ENCODE peak calls at places on chromosomes 4 and X, in ten cellular contexts. One of them, this sample, is unnamed.
A peak's percentile ranks its signal among the peaks of the same experiment; 100 is the strongest.

GRCh38 chr4:8087921-8088495 is 70.6 kb downstream of the ABLIM2 start:
- DNase-seq in gastrocnemius medialis: no peak
- DNase-seq in foreskin fibroblast: no peak
- DNase-seq in HFFc6: no peak
- DNase-seq in SW480: no peak
- DNase-seq in non-pigmented ciliary epithelial cell: no peak
- DNase-seq in stimulated activated CD8-positive, alpha-beta memory T cell treated with anti-CD3 and anti-CD28 coated beads, Interleukin-15, amount 100 ng/mL, for 24 hours: no peak
- DNase-seq in retina: no peak
- DNase-seq in esophagus squamous epithelium: no peak
- DNase-seq in ACHN: no peak
- DNase-seq in this sample: no peak

GRCh38 chr4:14850374-14851097 is 151.7 kb upstream of the CPEB2 start:
- DNase-seq in gastrocnemius medialis: no peak
- DNase-seq in foreskin fibroblast: no peak
- DNase-seq in HFFc6: no peak
- DNase-seq in SW480: no peak
- DNase-seq in non-pigmented ciliary epithelial cell: no peak
- DNase-seq in stimulated activated CD8-positive, alpha-beta memory T cell treated with anti-CD3 and anti-CD28 coated beads, Interleukin-15, amount 100 ng/mL, for 24 hours: no peak
- DNase-seq in retina: no peak
- DNase-seq in esophagus squamous epithelium: no peak
- DNase-seq in ACHN: no peak
- DNase-seq in this sample: no peak

GRCh38 chr4:37802068-37802666 is 24.3 kb upstream of the PGM2 start:
- DNase-seq in gastrocnemius medialis: no peak
- DNase-seq in foreskin fibroblast: peak; percentile 75
- DNase-seq in HFFc6: peak; percentile 75
- DNase-seq in SW480: peak; percentile 84
- DNase-seq in non-pigmented ciliary epithelial cell: no peak
- DNase-seq in stimulated activated CD8-positive, alpha-beta memory T cell treated with anti-CD3 and anti-CD28 coated beads, Interleukin-15, amount 100 ng/mL, for 24 hours: no peak
- DNase-seq in retina: peak; percentile 54
- DNase-seq in esophagus squamous epithelium: no peak
- DNase-seq in ACHN: peak; percentile 79
- DNase-seq in this sample: peak; percentile 87

GRCh38 chr4:164095313-164096110 is 601.0 kb downstream of the TMA16 start:
- DNase-seq in gastrocnemius medialis: no peak
- DNase-seq in foreskin fibroblast: no peak
- DNase-seq in HFFc6: no peak
- DNase-seq in SW480: no peak
- DNase-seq in non-pigmented ciliary epithelial cell: no peak
- DNase-seq in stimulated activated CD8-positive, alpha-beta memory T cell treated with anti-CD3 and anti-CD28 coated beads, Interleukin-15, amount 100 ng/mL, for 24 hours: no peak
- DNase-seq in retina: no peak
- DNase-seq in esophagus squamous epithelium: no peak
- DNase-seq in ACHN: no peak
- DNase-seq in this sample: no peak

GRCh38 chr4:77127837-77128621 is 29.0 kb upstream of the CCNG2 start:
- DNase-seq in gastrocnemius medialis: no peak
- DNase-seq in foreskin fibroblast: peak; percentile 47
- DNase-seq in HFFc6: no peak
- DNase-seq in SW480: no peak
- DNase-seq in non-pigmented ciliary epithelial cell: no peak
- DNase-seq in stimulated activated CD8-positive, alpha-beta memory T cell treated with anti-CD3 and anti-CD28 coated beads, Interleukin-15, amount 100 ng/mL, for 24 hours: no peak
- DNase-seq in retina: peak; percentile 55
- DNase-seq in esophagus squamous epithelium: no peak
- DNase-seq in ACHN: no peak
- DNase-seq in this sample: no peak

GRCh38 chrX:17413228-17413627 is 38.2 kb downstream of the NHS start:
- DNase-seq in gastrocnemius medialis: no peak
- DNase-seq in foreskin fibroblast: peak; percentile 75
- DNase-seq in HFFc6: peak; percentile 68
- DNase-seq in SW480: peak; percentile 78
- DNase-seq in non-pigmented ciliary epithelial cell: no peak
- DNase-seq in stimulated activated CD8-positive, alpha-beta memory T cell treated with anti-CD3 and anti-CD28 coated beads, Interleukin-15, amount 100 ng/mL, for 24 hours: no peak
- DNase-seq in retina: no peak
- DNase-seq in esophagus squamous epithelium: no peak
- DNase-seq in ACHN: peak; percentile 37
- DNase-seq in this sample: no peak

GRCh38 chrX:151701531-151701930 is 6.3 kb downstream of the PRRG3 start:
- DNase-seq in gastrocnemius medialis: no peak
- DNase-seq in foreskin fibroblast: no peak
- DNase-seq in HFFc6: no peak
- DNase-seq in SW480: no peak
- DNase-seq in non-pigmented ciliary epithelial cell: no peak
- DNase-seq in stimulated activated CD8-positive, alpha-beta memory T cell treated with anti-CD3 and anti-CD28 coated beads, Interleukin-15, amount 100 ng/mL, for 24 hours: no peak
- DNase-seq in retina: no peak
- DNase-seq in esophagus squamous epithelium: no peak
- DNase-seq in ACHN: no peak
- DNase-seq in this sample: no peak

GRCh38 chr4:183940807-183941310 is 35.8 kb downstream of the STOX2 start:
- DNase-seq in gastrocnemius medialis: no peak
- DNase-seq in foreskin fibroblast: no peak
- DNase-seq in HFFc6: no peak
- DNase-seq in SW480: no peak
- DNase-seq in non-pigmented ciliary epithelial cell: no peak
- DNase-seq in stimulated activated CD8-positive, alpha-beta memory T cell treated with anti-CD3 and anti-CD28 coated beads, Interleukin-15, amount 100 ng/mL, for 24 hours: no peak
- DNase-seq in retina: no peak
- DNase-seq in esophagus squamous epithelium: no peak
- DNase-seq in ACHN: no peak
- DNase-seq in this sample: no peak

GRCh38 chrX:96906741-96907140 is 23.0 kb downstream of the RPA4 start:
- DNase-seq in gastrocnemius medialis: no peak
- DNase-seq in foreskin fibroblast: peak; percentile 3
- DNase-seq in HFFc6: no peak
- DNase-seq in SW480: no peak
- DNase-seq in non-pigmented ciliary epithelial cell: no peak
- DNase-seq in stimulated activated CD8-positive, alpha-beta memory T cell treated with anti-CD3 and anti-CD28 coated beads, Interleukin-15, amount 100 ng/mL, for 24 hours: no peak
- DNase-seq in retina: no peak
- DNase-seq in esophagus squamous epithelium: no peak
- DNase-seq in ACHN: no peak
- DNase-seq in this sample: no peak

GRCh38 chr4:13876151-13876550 is 248.6 kb upstream of the BOD1L1 start:
- DNase-seq in gastrocnemius medialis: no peak
- DNase-seq in foreskin fibroblast: no peak
- DNase-seq in HFFc6: no peak
- DNase-seq in SW480: no peak
- DNase-seq in non-pigmented ciliary epithelial cell: no peak
- DNase-seq in stimulated activated CD8-positive, alpha-beta memory T cell treated with anti-CD3 and anti-CD28 coated beads, Interleukin-15, amount 100 ng/mL, for 24 hours: no peak
- DNase-seq in retina: no peak
- DNase-seq in esophagus squamous epithelium: no peak
- DNase-seq in ACHN: no peak
- DNase-seq in this sample: no peak

GRCh38 chrX:118652717-118653116 is 74.7 kb upstream of the IL13RA1 start:
- DNase-seq in gastrocnemius medialis: no peak
- DNase-seq in foreskin fibroblast: peak; percentile 67
- DNase-seq in HFFc6: peak; percentile 8
- DNase-seq in SW480: no peak
- DNase-seq in non-pigmented ciliary epithelial cell: no peak
- DNase-seq in stimulated activated CD8-positive, alpha-beta memory T cell treated with anti-CD3 and anti-CD28 coated beads, Interleukin-15, amount 100 ng/mL, for 24 hours: no peak
- DNase-seq in retina: no peak
- DNase-seq in esophagus squamous epithelium: no peak
- DNase-seq in ACHN: no peak
- DNase-seq in this sample: peak; percentile 43

GRCh38 chr4:58163172-58163571 is 1053.0 kb upstream of the IGFBP7 start:
- DNase-seq in gastrocnemius medialis: no peak
- DNase-seq in foreskin fibroblast: no peak
- DNase-seq in HFFc6: no peak
- DNase-seq in SW480: no peak
- DNase-seq in non-pigmented ciliary epithelial cell: no peak
- DNase-seq in stimulated activated CD8-positive, alpha-beta memory T cell treated with anti-CD3 and anti-CD28 coated beads, Interleukin-15, amount 100 ng/mL, for 24 hours: no peak
- DNase-seq in retina: no peak
- DNase-seq in esophagus squamous epithelium: no peak
- DNase-seq in ACHN: no peak
- DNase-seq in this sample: no peak

GRCh38 chr4:41505161-41505653 is 32.8 kb upstream of the LIMCH1 start:
- DNase-seq in gastrocnemius medialis: no peak
- DNase-seq in foreskin fibroblast: peak; percentile 15
- DNase-seq in HFFc6: peak; percentile 24
- DNase-seq in SW480: no peak
- DNase-seq in non-pigmented ciliary epithelial cell: no peak
- DNase-seq in stimulated activated CD8-positive, alpha-beta memory T cell treated with anti-CD3 and anti-CD28 coated beads, Interleukin-15, amount 100 ng/mL, for 24 hours: no peak
- DNase-seq in retina: peak; percentile 39
- DNase-seq in esophagus squamous epithelium: no peak
- DNase-seq in ACHN: no peak
- DNase-seq in this sample: no peak

GRCh38 chrX:119729408-119730201 is 28.8 kb upstream of the SOWAHD start:
- DNase-seq in gastrocnemius medialis: peak; percentile 22
- DNase-seq in foreskin fibroblast: peak; percentile 78
- DNase-seq in HFFc6: peak; percentile 58
- DNase-seq in SW480: peak; percentile 62
- DNase-seq in non-pigmented ciliary epithelial cell: no peak
- DNase-seq in stimulated activated CD8-positive, alpha-beta memory T cell treated with anti-CD3 and anti-CD28 coated beads, Interleukin-15, amount 100 ng/mL, for 24 hours: peak; percentile 6
- DNase-seq in retina: peak; percentile 55
- DNase-seq in esophagus squamous epithelium: no peak
- DNase-seq in ACHN: peak; percentile 41
- DNase-seq in this sample: peak; percentile 64

GRCh38 chr4:128351502-128351901 is 63.9 kb upstream of the PGRMC2 start:
- DNase-seq in gastrocnemius medialis: no peak
- DNase-seq in foreskin fibroblast: no peak
- DNase-seq in HFFc6: no peak
- DNase-seq in SW480: no peak
- DNase-seq in non-pigmented ciliary epithelial cell: no peak
- DNase-seq in stimulated activated CD8-positive, alpha-beta memory T cell treated with anti-CD3 and anti-CD28 coated beads, Interleukin-15, amount 100 ng/mL, for 24 hours: no peak
- DNase-seq in retina: no peak
- DNase-seq in esophagus squamous epithelium: no peak
- DNase-seq in ACHN: no peak
- DNase-seq in this sample: no peak

GRCh38 chr4:56215901-56216300 is 171.4 kb downstream of the AASDH start:
- DNase-seq in gastrocnemius medialis: no peak
- DNase-seq in foreskin fibroblast: peak; percentile 55
- DNase-seq in HFFc6: no peak
- DNase-seq in SW480: no peak
- DNase-seq in non-pigmented ciliary epithelial cell: peak; percentile 22
- DNase-seq in stimulated activated CD8-positive, alpha-beta memory T cell treated with anti-CD3 and anti-CD28 coated beads, Interleukin-15, amount 100 ng/mL, for 24 hours: no peak
- DNase-seq in retina: no peak
- DNase-seq in esophagus squamous epithelium: no peak
- DNase-seq in ACHN: peak; percentile 24
- DNase-seq in this sample: peak; percentile 90

GRCh38 chrX:40227111-40227510 is 129.4 kb upstream of the BCOR start:
- DNase-seq in gastrocnemius medialis: no peak
- DNase-seq in foreskin fibroblast: no peak
- DNase-seq in HFFc6: no peak
- DNase-seq in SW480: no peak
- DNase-seq in non-pigmented ciliary epithelial cell: no peak
- DNase-seq in stimulated activated CD8-positive, alpha-beta memory T cell treated with anti-CD3 and anti-CD28 coated beads, Interleukin-15, amount 100 ng/mL, for 24 hours: no peak
- DNase-seq in retina: no peak
- DNase-seq in esophagus squamous epithelium: no peak
- DNase-seq in ACHN: no peak
- DNase-seq in this sample: no peak

GRCh38 chr4:89661490-89661889 is 175.5 kb downstream of the SNCA start:
- DNase-seq in gastrocnemius medialis: no peak
- DNase-seq in foreskin fibroblast: peak; percentile 74
- DNase-seq in HFFc6: peak; percentile 11
- DNase-seq in SW480: peak; percentile 14
- DNase-seq in non-pigmented ciliary epithelial cell: peak; percentile 51
- DNase-seq in stimulated activated CD8-positive, alpha-beta memory T cell treated with anti-CD3 and anti-CD28 coated beads, Interleukin-15, amount 100 ng/mL, for 24 hours: no peak
- DNase-seq in retina: no peak
- DNase-seq in esophagus squamous epithelium: no peak
- DNase-seq in ACHN: peak; percentile 81
- DNase-seq in this sample: peak; percentile 47